ENCODE peak calls at places on chromosomes 7 and 10, in nine cellular contexts. F is endodermal cell, H is adipocyte, S is IMR-90, W is GM23248, L is neural progenitor cell, X is fibroblast of lung, K is endothelial cell of umbilical vein, G is HCT116. U is an unnamed sample.

GRCh38 chr7:55020481-55020871 is 1.7 kb downstream of the EGFR start:
- DNase-seq in F (no peak), H (peak), S (peak), W (peak), L (no peak), X (peak), K (no peak), G (no peak), U (peak)

GRCh38 chr10:89470628-89471027 is 56.3 kb downstream of the IFIT5 start:
- DNase-seq in F (no peak), H (peak), S (peak), W (no peak), L (no peak), X (no peak), K (no peak), G (no peak), U (no peak)

GRCh38 chr7:158274404-158274811 is 313.2 kb downstream of the PTPRN2 start:
- DNase-seq in F (no peak), H (no peak), S (no peak), W (no peak), L (no peak), X (no peak), K (no peak), G (no peak), U (no peak)

GRCh38 chr7:97401398-97401797 is 283.9 kb downstream of the SDHAF3 start:
- DNase-seq in F (no peak), H (no peak), S (no peak), W (no peak), L (no peak), X (no peak), K (no peak), G (no peak), U (no peak)

GRCh38 chr7:138595454-138595853 is 105.7 kb downstream of the SVOPL start:
- DNase-seq in F (no peak), H (no peak), S (no peak), W (no peak), L (no peak), X (no peak), K (no peak), G (no peak), U (no peak)

GRCh38 chr10:71075066-71075758 is 137.2 kb upstream of the UNC5B start:
- DNase-seq in F (peak), H (no peak), S (no peak), W (no peak), L (no peak), X (no peak), K (no peak), G (no peak), U (no peak)

GRCh38 chr10:14296081-14296709 is 34.5 kb downstream of the FRMD4A start:
- DNase-seq in F (peak), H (no peak), S (no peak), W (no peak), L (no peak), X (peak), K (peak), G (no peak), U (no peak)

GRCh38 chr7:156751319-156751718 is 110.7 kb downstream of the RNF32 start:
- DNase-seq in F (no peak), H (peak), S (peak), W (peak), L (no peak), X (peak), K (peak), G (peak), U (peak)

GRCh38 chr7:12583181-12583580 is 12.7 kb downstream of the SCIN start:
- DNase-seq in F (no peak), H (peak), S (no peak), W (peak), L (no peak), X (no peak), K (no peak), G (no peak), U (no peak)

GRCh38 chr10:46297406-46298204 is 10.8 kb downstream of the ANTXRL start:
- DNase-seq in F (no peak), H (no peak), S (no peak), W (no peak), L (no peak), X (no peak), K (no peak), G (no peak), U (no peak)

GRCh38 chr10:78194539-78195402 is 161.1 kb downstream of the RPS24 start:
- DNase-seq in F (peak), H (no peak), S (peak), W (peak), L (no peak), X (peak), K (no peak), G (no peak), U (peak)

GRCh38 chr7:78587443-78588044 is 789.0 kb downstream of the PHTF2 start:
- DNase-seq in F (no peak), H (no peak), S (peak), W (peak), L (peak), X (no peak), K (no peak), G (peak), U (peak)

GRCh38 chr7:147311332-147311731 is 1194.7 kb downstream of the CNTNAP2 start:
- DNase-seq in F (no peak), H (no peak), S (no peak), W (no peak), L (no peak), X (no peak), K (no peak), G (no peak), U (no peak)

GRCh38 chr7:92765725-92766124 is 70.6 kb downstream of the CDK6 start:
- DNase-seq in F (no peak), H (peak), S (peak), W (peak), L (no peak), X (peak), K (no peak), G (peak), U (peak)
- H3K9ac ChIP-seq in F (no peak), H (peak), S (no peak), W (peak), L (no peak), X (no peak), K (no peak), G (peak), U (peak)

DNA sequence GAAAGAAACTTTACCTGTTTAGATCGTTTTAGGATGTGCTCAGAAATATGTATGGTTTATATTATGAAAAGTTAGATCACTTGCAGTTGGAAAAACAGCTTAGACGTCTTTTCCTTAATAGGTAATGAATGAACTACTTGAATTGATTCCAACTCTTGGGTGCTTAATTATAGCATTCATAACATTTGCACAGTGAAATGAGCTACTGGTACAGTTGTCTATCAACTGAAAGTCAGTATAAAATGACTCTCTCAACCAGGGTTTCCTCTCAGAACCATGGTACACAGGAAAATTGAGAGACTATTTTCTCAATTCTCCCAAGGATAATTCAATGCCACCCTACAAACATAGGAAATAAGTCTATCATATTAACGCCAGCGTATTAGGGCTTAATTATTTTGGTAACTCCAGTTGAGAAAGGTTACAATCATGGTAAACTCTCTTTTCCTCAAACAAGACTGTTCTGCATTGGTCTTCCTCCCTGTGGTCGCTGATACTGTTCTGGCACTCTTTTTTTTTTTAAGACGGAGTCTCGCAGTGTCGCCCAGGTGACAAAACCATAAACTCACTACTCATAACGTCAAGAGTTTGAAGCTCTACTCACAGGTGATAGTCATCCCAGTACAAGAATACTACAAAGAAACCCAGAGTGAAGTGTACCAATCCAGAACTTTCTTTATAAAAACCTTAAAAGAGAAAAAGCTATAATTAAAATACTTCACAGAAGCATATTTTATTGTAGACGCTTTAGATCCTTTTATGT is 2.0 kb downstream of the ANLN start:
- DNase-seq in F (no peak), H (no peak), S (peak), W (no peak), L (no peak), X (no peak), K (peak), G (no peak), U (peak)
- H3K9ac ChIP-seq in F (peak), H (peak), S (peak), W (peak), L (peak), X (no peak), K (peak), G (peak), U (peak)

GRCh38 chr10:1048732-1049424 is at the start of gene IDI1:
- DNase-seq in F (peak), H (peak), S (peak), W (peak), L (peak), X (peak), K (peak), G (peak), U (peak)

GRCh38 chr10:1050555-1050954 is 1.6 kb upstream of the IDI1 start:
- DNase-seq in F (peak), H (no peak), S (no peak), W (peak), L (peak), X (no peak), K (no peak), G (peak), U (peak)

GRCh38 chr10:1048349-1048731 is 579 bp downstream of the IDI1 start:
- DNase-seq in F (no peak), H (peak), S (peak), W (no peak), L (no peak), X (peak), K (no peak), G (no peak), U (peak)

GRCh38 chr10:1049425-1049958 is 573 bp upstream of the IDI1 start:
- DNase-seq in F (no peak), H (no peak), S (no peak), W (no peak), L (peak), X (peak), K (no peak), G (no peak), U (peak)

DNA sequence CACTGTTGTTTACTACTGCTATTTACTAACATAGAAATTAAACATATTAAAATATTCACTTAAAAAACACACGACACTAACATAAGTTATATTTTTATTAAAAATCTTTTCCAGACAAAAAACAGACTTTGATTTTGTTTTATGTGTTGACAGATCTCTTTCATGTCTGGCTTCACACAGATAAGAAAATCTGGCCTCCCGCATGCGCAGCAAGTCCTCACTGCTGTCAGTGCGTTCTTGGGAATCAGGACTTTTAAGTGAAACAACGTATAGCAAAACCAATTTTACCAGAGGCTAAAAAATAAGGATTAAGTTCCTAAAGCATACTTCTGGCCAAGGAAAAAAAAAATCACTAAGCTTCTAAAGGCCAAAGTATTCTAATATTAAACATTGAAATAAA is 1.2 kb upstream of the IDI1 start:
- DNase-seq in F (peak), H (peak), S (peak), W (peak), L (peak), X (peak), K (peak), G (no peak), U (peak)
- H3K9ac ChIP-seq in F (peak), H (peak), S (peak), W (peak), L (peak), X (peak), K (peak), G (peak), U (peak)

GRCh38 chr7:134179321-134179720 is 52.2 kb downstream of the LRGUK start:
- DNase-seq in F (no peak), H (no peak), S (no peak), W (no peak), L (no peak), X (no peak), K (no peak), G (no peak), U (no peak)
- H3K9ac ChIP-seq in F (no peak), H (no peak), S (no peak), W (no peak), L (no peak), X (no peak), K (no peak), G (no peak), U (no peak)

GRCh38 chr7:151873402-151873965 is 3.4 kb downstream of the PRKAG2 start:
- DNase-seq in F (no peak), H (no peak), S (no peak), W (peak), L (no peak), X (no peak), K (no peak), G (no peak), U (no peak)

GRCh38 chr7:151876112-151876898 is 610 bp downstream of the PRKAG2 start:
- DNase-seq in F (peak), H (peak), S (no peak), W (peak), L (peak), X (peak), K (peak), G (no peak), U (peak)

GRCh38 chr7:151877911-151878835 is 1.3 kb upstream of the PRKAG2 start:
- DNase-seq in F (no peak), H (no peak), S (no peak), W (no peak), L (peak), X (no peak), K (no peak), G (no peak), U (no peak)

GRCh38 chr7:151876899-151877777 is at the start of gene PRKAG2:
- DNase-seq in F (peak), H (peak), S (no peak), W (peak), L (peak), X (peak), K (peak), G (no peak), U (peak)

GRCh38 chr7:151875862-151876111 is 1.1 kb downstream of the PRKAG2 start:
- DNase-seq in F (no peak), H (peak), S (no peak), W (no peak), L (peak), X (peak), K (no peak), G (no peak), U (no peak)
- H3K9ac ChIP-seq in F (no peak), H (peak), S (no peak), W (no peak), L (no peak), X (no peak), K (no peak), G (peak), U (no peak)

DNA sequence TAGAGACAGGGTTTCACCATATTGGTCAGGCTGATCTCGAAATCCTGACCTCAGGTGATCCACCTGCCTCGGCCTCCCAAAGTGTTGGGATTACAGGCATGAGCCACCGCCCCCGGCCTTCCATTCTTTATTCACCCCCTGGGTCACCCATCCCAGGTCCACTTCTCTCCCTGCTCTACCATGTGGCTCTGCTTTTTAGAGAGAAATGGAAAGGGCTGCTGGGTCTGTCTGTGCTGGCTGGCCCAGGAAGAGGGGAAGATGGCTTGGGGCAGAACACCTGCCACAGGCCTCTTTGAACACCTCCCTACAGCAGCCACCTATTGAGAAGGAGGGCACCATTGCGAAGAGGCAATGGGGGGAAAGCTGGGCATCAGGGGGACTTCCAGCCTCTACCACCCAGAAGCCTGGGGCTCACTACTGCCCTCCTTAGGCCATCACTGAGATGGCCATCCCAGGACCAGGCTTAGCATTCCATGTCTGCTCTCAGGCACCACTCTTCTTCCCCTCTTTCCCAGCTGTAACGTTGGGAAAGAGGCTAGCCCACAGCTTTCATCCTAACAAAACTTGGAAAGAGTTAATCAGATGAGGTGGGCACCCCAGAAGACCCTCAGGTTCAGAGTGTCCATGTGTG is 256.3 kb downstream of the GRID1 start:
- DNase-seq in F (peak), H (no peak), S (no peak), W (no peak), L (peak), X (no peak), K (no peak), G (no peak), U (no peak)
- H3K9ac ChIP-seq in F (no peak), H (no peak), S (no peak), W (no peak), L (no peak), X (no peak), K (no peak), G (no peak), U (no peak)

DNA sequence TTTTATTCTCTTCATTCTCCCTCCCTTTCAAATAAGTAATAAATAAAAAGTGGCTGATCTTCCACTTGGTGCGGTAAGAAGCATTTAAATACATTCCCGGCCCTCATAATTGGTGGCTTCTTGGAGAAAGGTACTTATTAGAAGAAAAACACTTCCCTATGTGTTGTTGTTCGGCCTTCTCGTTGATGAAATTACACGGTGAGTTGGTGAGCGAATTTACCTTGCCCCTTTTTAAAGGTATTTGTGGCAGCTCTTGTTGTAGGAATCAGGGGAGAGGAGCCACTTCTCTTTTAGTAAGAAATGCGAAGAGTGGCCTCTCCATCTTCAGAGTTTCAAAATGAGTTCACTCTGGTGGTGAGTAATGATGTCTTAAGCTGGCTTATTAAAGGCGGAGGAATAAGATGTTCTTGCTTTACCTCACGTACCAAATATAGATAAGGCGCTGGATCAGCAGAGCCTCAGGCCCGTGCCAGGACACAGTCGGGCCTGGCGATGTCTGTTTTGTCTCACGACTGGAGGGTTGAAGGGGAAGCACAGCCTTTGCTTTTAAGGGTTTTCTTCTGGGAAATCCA is 135.9 kb downstream of the CUX1 start:
- DNase-seq in F (no peak), H (peak), S (peak), W (peak), L (no peak), X (peak), K (no peak), G (peak), U (peak)
- H3K9ac ChIP-seq in F (no peak), H (peak), S (peak), W (peak), L (no peak), X (no peak), K (peak), G (peak), U (peak)

GRCh38 chr10:107656932-107657331 is 492.4 kb upstream of the SORCS1 start:
- DNase-seq in F (no peak), H (no peak), S (no peak), W (no peak), L (no peak), X (no peak), K (no peak), G (no peak), U (no peak)

GRCh38 chr10:107649249-107649648 is 484.7 kb upstream of the SORCS1 start:
- DNase-seq in F (no peak), H (no peak), S (no peak), W (peak), L (no peak), X (no peak), K (no peak), G (no peak), U (no peak)

GRCh38 chr10:107650939-107651338 is 486.4 kb upstream of the SORCS1 start:
- DNase-seq in F (no peak), H (no peak), S (no peak), W (no peak), L (no peak), X (no peak), K (no peak), G (no peak), U (no peak)

DNA sequence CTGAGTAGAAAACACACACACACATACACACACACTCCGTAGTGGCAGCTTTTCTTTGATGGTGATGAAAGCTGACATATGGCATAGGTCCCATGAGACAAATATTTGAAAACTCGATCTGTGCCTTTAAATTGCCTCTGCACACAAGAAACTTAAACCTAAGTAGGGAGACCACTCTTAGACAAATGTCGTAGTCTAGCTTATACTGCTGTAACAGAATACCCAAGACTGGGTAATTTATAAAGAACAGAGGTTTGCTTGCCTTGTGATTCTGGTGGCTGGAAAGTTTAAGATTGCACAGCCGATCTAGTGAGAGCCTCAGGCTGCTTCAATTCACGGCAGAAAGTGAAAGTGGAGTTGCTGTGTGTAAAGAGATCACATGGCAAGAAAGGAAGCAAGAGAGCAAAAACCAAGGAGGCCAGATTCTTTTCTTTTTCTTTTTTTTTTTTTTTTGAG is 489.4 kb upstream of the SORCS1 start:
- DNase-seq in F (no peak), H (peak), S (peak), W (peak), L (no peak), X (no peak), K (no peak), G (no peak), U (peak)
- H3K9ac ChIP-seq in F (no peak), H (peak), S (no peak), W (peak), L (no peak), X (no peak), K (no peak), G (no peak), U (peak)

GRCh38 chr10:102409604-102410426 is 8.8 kb downstream of the PSD start:
- DNase-seq in F (peak), H (peak), S (no peak), W (peak), L (no peak), X (no peak), K (no peak), G (no peak), U (no peak)
- H3K9ac ChIP-seq in F (no peak), H (no peak), S (peak), W (peak), L (no peak), X (no peak), K (no peak), G (peak), U (no peak)